ENCODE peak calls at places on chromosome 18, in seven cellular contexts. Y, T, X, E, M, B and R are unnamed samples.

GRCh38 chr18:63439334-63439733 is 17.1 kb upstream of the VPS4B start:
- DNase-seq in X (peak), Y (peak), M (peak), E (peak), B (peak), T (peak), R (no peak)

GRCh38 chr18:53944721-53945120 is 279.7 kb downstream of the MBD2 start:
- DNase-seq in Y (no peak), M (no peak), B (no peak), E (no peak), X (no peak), T (no peak), R (no peak)

GRCh38 chr18:40046596-40046995 is 1908.4 kb upstream of the PIK3C3 start:
- DNase-seq in B (no peak), E (no peak), Y (no peak), X (no peak), M (no peak), T (no peak), R (no peak)

GRCh38 chr18:23169683-23170082 is 34.4 kb downstream of the CABLES1 start:
- DNase-seq in B (no peak), T (no peak), E (no peak), M (no peak), Y (no peak), X (no peak), R (no peak)

GRCh38 chr18:56933472-56933871 is 213.4 kb upstream of the BOD1L2 start:
- DNase-seq in X (no peak), M (no peak), E (no peak), T (no peak), Y (no peak), B (no peak), R (no peak)

GRCh38 chr18:47758000-47758399 is 172.5 kb downstream of the SMAD2 start:
- DNase-seq in E (peak), M (no peak), X (no peak), T (no peak), Y (no peak), B (no peak), R (no peak)

GRCh38 chr18:22494771-22495170 is 77.1 kb upstream of the CTAGE1 start:
- DNase-seq in Y (no peak), B (peak), X (peak), E (no peak), M (no peak), T (no peak), R (no peak)

GRCh38 chr18:12307871-12308385 is at the start of gene TUBB6:
- DNase-seq in X (peak), M (peak), T (peak), Y (peak), B (peak), E (peak), R (no peak)

GRCh38 chr18:2716394-2717326 is 61.1 kb downstream of the SMCHD1 start:
- DNase-seq in M (no peak), E (no peak), X (no peak), T (no peak), Y (no peak), B (no peak), R (no peak)

GRCh38 chr18:33923980-33924379 is 300.7 kb downstream of the NOL4 start:
- DNase-seq in Y (no peak), B (no peak), T (no peak), M (no peak), E (no peak), X (no peak), R (no peak)

GRCh38 chr18:58947136-58947732 is 82.6 kb downstream of the ZNF532 start:
- DNase-seq in M (no peak), X (no peak), B (no peak), T (no peak), Y (no peak), E (no peak), R (no peak)

GRCh38 chr18:72935744-72936143 is 68.0 kb upstream of the NETO1 start:
- DNase-seq in T (no peak), X (no peak), B (no peak), M (no peak), Y (no peak), E (no peak), R (no peak)
- TF ChIP-seq CTCF in T (no peak), X (no peak), B (no peak), M (no peak), Y (no peak), E (no peak), R (no peak)

GRCh38 chr18:5395860-5396448 is 100.4 kb upstream of the ZBTB14 start:
- DNase-seq in Y (no peak), B (no peak), T (no peak), M (no peak), E (no peak), X (no peak), R (no peak)
- TF ChIP-seq CTCF in Y (no peak), B (no peak), T (no peak), M (no peak), E (no peak), X (no peak), R (no peak)

DNA sequence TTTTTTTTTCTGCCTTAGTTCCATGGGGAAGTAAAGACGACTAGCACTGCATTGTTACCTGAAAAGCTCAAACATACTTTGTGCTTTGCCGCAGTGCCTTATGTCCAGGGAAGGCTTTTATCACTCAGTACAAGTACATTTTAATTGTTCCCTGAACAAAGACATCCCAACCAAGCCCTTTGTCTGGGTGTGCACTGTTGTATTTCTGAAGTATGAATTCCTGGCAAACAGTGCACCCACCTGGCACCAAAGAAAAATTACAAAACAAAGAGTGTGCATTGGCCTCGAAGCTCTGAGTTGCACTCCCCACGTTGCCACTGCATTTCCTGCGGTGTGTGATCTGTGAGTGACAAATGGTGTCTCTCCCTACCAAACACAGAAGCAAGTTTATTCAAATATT is 858.5 kb upstream of the PIK3C3 start:
- DNase-seq in X (no peak), Y (no peak), E (no peak), B (peak), M (no peak), T (no peak), R (no peak)
- TF ChIP-seq CTCF in X (no peak), Y (no peak), E (no peak), B (no peak), M (no peak), T (no peak), R (no peak)

DNA sequence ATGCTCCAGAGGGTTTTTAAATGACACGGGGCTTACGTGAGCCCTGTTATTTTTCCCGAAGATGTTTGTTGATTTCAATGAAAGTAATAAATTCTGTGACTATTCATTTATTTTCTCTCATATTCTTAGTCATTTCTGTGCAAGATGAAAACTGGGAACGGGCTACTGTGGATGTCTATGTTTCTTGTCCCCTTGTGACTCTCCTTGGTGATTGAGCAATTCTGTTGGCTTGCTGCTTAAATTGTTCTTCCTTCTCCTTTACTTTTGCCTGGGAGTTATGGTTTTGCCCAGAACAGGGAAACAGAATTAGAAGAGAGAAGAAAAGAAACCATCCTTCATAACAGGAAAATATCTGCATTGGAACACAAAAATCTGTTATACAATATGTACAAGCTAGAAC is 508.2 kb upstream of the DSEL start:
- DNase-seq in X (no peak), T (no peak), Y (no peak), B (peak), E (no peak), M (no peak), R (no peak)
- TF ChIP-seq CTCF in X (no peak), T (no peak), Y (no peak), B (no peak), E (no peak), M (no peak), R (no peak)

DNA sequence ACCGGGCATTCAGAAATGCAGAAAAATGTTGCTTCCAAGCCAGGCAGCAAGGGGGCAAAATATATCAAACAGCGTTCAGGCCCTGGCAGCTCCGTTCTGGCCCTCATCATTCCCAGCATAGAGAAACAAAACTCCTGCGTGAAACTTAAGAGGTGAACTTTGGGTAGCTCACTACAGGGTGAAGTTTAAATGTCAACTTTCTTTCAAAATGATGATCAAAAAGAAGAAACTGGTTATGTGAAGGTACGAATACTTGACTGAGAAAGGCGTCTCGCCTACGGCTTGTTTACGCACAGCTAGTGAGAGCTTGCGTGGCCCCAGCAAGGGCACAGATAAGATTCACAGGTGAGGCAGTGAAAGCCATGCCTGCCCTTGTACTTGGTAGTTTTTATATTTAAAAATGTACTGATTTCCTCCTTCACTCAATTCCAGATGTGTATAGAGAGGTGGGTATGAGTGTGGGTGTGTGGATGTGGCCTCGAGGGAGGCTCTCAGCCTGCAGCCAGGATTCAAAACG is 127.5 kb downstream of the NFATC1 start:
- DNase-seq in B (no peak), T (no peak), Y (no peak), E (no peak), M (peak), X (no peak), R (peak)
- TF ChIP-seq CTCF in B (no peak), T (no peak), Y (no peak), E (no peak), M (no peak), X (no peak), R (no peak)

GRCh38 chr18:45671366-45671765 is 52.6 kb upstream of the SLC14A1 start:
- DNase-seq in X (no peak), T (no peak), M (peak), B (no peak), Y (no peak), E (no peak), R (no peak)

GRCh38 chr18:45670281-45670962 is 53.6 kb upstream of the SLC14A1 start:
- DNase-seq in T (no peak), B (peak), Y (peak), E (no peak), M (peak), X (no peak), R (peak)

GRCh38 chr18:45667056-45667455 is 51.8 kb downstream of the SLC14A2 start:
- DNase-seq in T (no peak), Y (no peak), B (no peak), M (no peak), X (no peak), E (no peak), R (no peak)

GRCh38 chr18:45677408-45677807 is 46.6 kb upstream of the SLC14A1 start:
- DNase-seq in E (no peak), Y (no peak), X (no peak), M (no peak), B (no peak), T (no peak), R (no peak)

DNA sequence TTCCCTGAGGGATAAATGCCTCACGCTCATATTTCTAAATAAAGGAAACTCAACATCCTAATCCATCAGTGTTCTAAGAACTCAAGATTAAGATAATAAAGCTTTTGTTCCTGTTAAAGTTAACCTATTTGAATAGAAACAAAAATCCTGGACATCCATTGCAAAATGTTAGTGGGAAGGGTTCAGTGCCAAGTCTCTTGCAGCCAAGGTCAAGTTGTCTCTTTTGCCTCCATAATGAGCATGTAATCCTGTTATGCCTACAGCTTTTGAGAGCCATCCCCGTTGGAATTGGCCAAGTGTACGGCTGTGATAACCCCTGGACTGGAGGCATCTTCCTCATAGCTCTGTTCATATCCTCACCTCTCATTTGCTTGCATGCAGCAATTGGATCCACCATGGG is 51.3 kb upstream of the SLC14A1 start:
- DNase-seq in X (no peak), M (no peak), E (no peak), B (no peak), T (no peak), Y (no peak), R (no peak)
- TF ChIP-seq CTCF in X (no peak), M (no peak), E (no peak), B (no peak), T (no peak), Y (no peak), R (no peak)